ENCODE peak calls at places on chromosomes 4 and X, in four cellular contexts. L is H9, V is IMR-90, D is neuronal stem cell. G is an unnamed sample.

GRCh38 chr4:92235741-92236140 is 68.0 kb upstream of the GRID2 start:
- DNase-seq in L (no peak), V (peak; percentile 17), D (no peak), G (no peak)

GRCh38 chr4:182206266-182206665 is 36.9 kb upstream of the TENM3 start:
- DNase-seq in L (no peak), V (no peak), D (no peak), G (no peak)

GRCh38 chrX:45711231-45711630 is 510.6 kb upstream of the DIPK2B start:
- DNase-seq in L (no peak), V (peak; percentile 28), D (no peak), G (peak; percentile 9)

GRCh38 chrX:11470231-11470630 is 177.0 kb downstream of the AMELX start:
- DNase-seq in L (no peak), V (peak; percentile 86), D (no peak), G (no peak)

GRCh38 chrX:87338510-87338909 is 179.1 kb upstream of the KLHL4 start:
- DNase-seq in L (no peak), V (peak; percentile 2), D (peak; percentile 1), G (peak; percentile 26)

GRCh38 chr4:125464146-125464545 is 149.4 kb downstream of the FAT4 start:
- DNase-seq in L (no peak), V (no peak), D (no peak), G (no peak)

GRCh38 chrX:45196701-45197100 is 4.0 kb downstream of the DIPK2B start:
- DNase-seq in L (no peak), V (peak; percentile 61), D (no peak), G (no peak)

GRCh38 chrX:48945517-48946348 is 11.7 kb downstream of the OTUD5 start:
- DNase-seq in L (peak; percentile 63), V (peak; percentile 51), D (no peak), G (peak; percentile 61)

GRCh38 chr4:110071466-110071865 is 126.9 kb downstream of the ELOVL6 start:
- DNase-seq in L (no peak), V (no peak), D (no peak), G (no peak)

GRCh38 chr4:41394362-41394960 is 137.7 kb downstream of the UCHL1 start:
- DNase-seq in L (no peak), V (no peak), D (no peak), G (no peak)

GRCh38 chrX:32749075-32749474 is 462.3 kb downstream of the DMD start:
- DNase-seq in L (no peak), V (no peak), D (no peak), G (no peak)

GRCh38 chrX:119755981-119756533 is 2.3 kb upstream of the SOWAHD start:
- DNase-seq in L (no peak), V (peak; percentile 73), D (no peak), G (peak; percentile 80)

GRCh38 chrX:10884246-10884645 is 226.9 kb upstream of the HCCS start:
- DNase-seq in L (no peak), V (peak; percentile 56), D (no peak), G (peak; percentile 42)

GRCh38 chr4:98603683-98604573 is 54.5 kb downstream of the TSPAN5 start:
- DNase-seq in L (no peak), V (peak; percentile 71), D (no peak), G (peak; percentile 61)

GRCh38 chr4:128228021-128228571 is 59.5 kb downstream of the PGRMC2 start:
- DNase-seq in L (no peak), V (no peak), D (no peak), G (no peak)

GRCh38 chr4:166092797-166093196 is 219.8 kb downstream of the TLL1 start:
- DNase-seq in L (no peak), V (no peak), D (no peak), G (no peak)

GRCh38 chr4:137861682-137862081 is 329.4 kb upstream of the PCDH18 start:
- DNase-seq in L (no peak), V (peak; percentile 29), D (no peak), G (peak; percentile 24)

GRCh38 chrX:154030715-154031305 is 11.1 kb upstream of the IRAK1 start:
- DNase-seq in L (no peak), V (no peak), D (no peak), G (no peak)

GRCh38 chr4:156774422-156774821 is 197.2 kb downstream of the PDGFC start:
- DNase-seq in L (no peak), V (peak; percentile 96), D (no peak), G (peak; percentile 94)

GRCh38 chr4:71538528-71538927 is 199.7 kb downstream of the SLC4A4 start:
- DNase-seq in L (no peak), V (no peak), D (no peak), G (peak; percentile 13)

GRCh38 chr4:42515156-42515884 is 118.0 kb downstream of the SHISA3 start:
- DNase-seq in L (no peak), V (peak; percentile 1), D (no peak), G (peak; percentile 3)

GRCh38 chr4:151176711-151177110 is 77.3 kb downstream of the RPS3A start:
- DNase-seq in L (no peak), V (no peak), D (no peak), G (no peak)

GRCh38 chr4:174225247-174226054 is 58.0 kb downstream of the FBXO8 start:
- DNase-seq in L (no peak), V (no peak), D (no peak), G (no peak)

GRCh38 chr4:185958094-185958493 is 110.9 kb upstream of the TLR3 start:
- DNase-seq in L (no peak), V (no peak), D (no peak), G (no peak)

GRCh38 chr4:108058685-108059440 is 69.2 kb downstream of the HADH start:
- DNase-seq in L (no peak), V (peak; percentile 70), D (no peak), G (peak; percentile 94)

GRCh38 chr4:59597536-59598232 is 1602.4 kb upstream of the ADGRL3 start:
- DNase-seq in L (no peak), V (no peak), D (no peak), G (peak; percentile 13)

GRCh38 chr4:122784261-122784660 is 42.4 kb upstream of the FGF2 start:
- DNase-seq in L (no peak), V (no peak), D (no peak), G (no peak)

GRCh38 chrX:113275769-113276168 is 435.1 kb upstream of the AMOT start:
- DNase-seq in L (no peak), V (no peak), D (no peak), G (no peak)

GRCh38 chr4:123478859-123479345 is 82.3 kb downstream of the SPRY1 start:
- DNase-seq in L (no peak), V (peak; percentile 49), D (no peak), G (peak; percentile 90)

GRCh38 chr4:143417679-143418403 is 81.2 kb downstream of the GAB1 start:
- DNase-seq in L (no peak), V (no peak), D (no peak), G (no peak)

GRCh38 chrX:18351774-18352173 is 2.7 kb downstream of the SCML2 start:
- DNase-seq in L (no peak), V (no peak), D (no peak), G (no peak)

GRCh38 chrX:18353931-18354368 is 538 bp downstream of the SCML2 start:
- DNase-seq in L (peak; percentile 54), V (no peak), D (peak; percentile 11), G (no peak)

DNA sequence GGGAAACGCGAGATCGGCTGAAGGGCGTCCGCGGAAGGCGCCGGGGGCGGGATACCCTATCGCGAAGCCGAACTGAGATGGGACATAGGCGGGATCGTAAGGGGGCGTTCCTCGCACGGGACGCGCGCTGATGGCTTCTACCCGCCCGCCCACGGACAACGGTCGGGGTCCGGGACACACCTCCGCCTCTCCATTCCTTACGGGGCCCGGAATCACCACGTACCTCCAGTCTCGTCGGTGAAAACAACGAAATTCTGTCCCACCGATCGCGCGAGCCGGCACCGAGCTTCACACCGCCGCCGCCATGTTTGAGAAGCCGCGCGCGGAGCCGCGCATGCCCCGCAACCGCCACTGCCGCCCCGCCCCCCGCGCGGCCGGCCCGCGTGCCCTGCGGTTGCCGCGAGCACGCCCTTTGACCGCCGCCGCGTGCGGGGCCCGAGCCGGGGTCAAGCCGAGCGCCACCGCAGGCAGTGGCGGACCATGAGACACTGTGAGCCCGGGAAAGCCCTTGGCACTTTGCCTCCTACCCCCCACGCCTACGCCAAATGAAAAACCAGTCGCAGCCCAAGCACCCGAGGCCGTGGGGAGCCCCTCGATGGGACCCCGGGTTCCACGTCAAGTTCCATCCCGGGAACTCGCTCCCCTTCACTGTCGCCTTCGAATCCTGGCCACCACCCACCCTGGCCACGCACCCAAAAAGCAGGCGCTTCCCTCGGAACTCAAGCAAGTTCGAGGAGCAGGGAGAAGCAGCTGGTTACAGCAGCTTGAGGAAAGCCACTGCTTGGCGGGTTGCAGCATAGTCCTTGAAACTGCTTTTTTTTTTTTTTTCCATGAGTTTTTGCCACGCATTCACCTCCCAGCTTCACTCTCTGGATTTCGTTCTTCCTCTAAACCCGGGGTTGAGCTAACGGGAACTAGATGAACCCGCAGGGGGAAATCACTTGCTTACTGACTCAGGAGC is at the start of gene SCML2:
- DNase-seq in L (peak; percentile 34), V (peak; percentile 21), D (peak; percentile 36), G (peak; percentile 33)
- H4K8ac ChIP-seq in L (no peak within 1 kb of the TSS), V (peak within 1 kb of the TSS; percentile 69), D (no peak within 1 kb of the TSS), G (no peak within 1 kb of the TSS)

DNA sequence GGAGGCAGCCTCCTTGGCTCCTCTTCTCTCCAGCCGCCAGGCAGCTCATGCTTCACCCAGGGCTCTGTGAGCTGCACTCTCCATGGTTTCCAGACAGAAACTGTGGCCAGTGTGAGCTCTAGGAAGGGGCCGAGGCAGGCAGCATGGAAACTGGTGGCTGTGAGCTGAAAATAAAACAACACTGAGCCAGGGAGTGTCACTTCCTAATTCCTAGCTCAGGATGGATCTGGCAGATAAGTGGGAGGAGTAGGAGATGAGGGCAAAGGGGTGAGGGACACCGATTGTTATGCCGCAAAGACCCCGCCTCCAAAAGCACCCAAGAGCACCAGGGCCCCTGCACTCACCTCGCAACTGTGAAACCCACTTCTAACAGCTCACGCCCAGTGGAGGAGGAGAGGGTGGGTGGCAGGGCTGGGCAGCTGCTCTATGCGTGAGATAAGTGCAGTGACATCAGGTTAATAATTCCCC is 69.8 kb downstream of the FHDC1 start:
- DNase-seq in L (no peak), V (no peak), D (no peak), G (no peak)
- H4K8ac ChIP-seq in L (no peak overlapping the region), V (no peak overlapping the region), D (no peak overlapping the region), G (no peak overlapping the region)

GRCh38 chrX:47556045-47556623 is 4.9 kb upstream of the ARAF start:
- DNase-seq in L (peak; percentile 93), V (peak; percentile 92), D (peak; percentile 67), G (peak; percentile 92)
- H4K8ac ChIP-seq in L (no peak overlapping the region), V (peak overlapping the region; percentile 91), D (peak overlapping the region; percentile 17), G (peak overlapping the region; percentile 90)

GRCh38 chrX:93673056-93673868 is at the start of gene NAP1L3:
- DNase-seq in L (peak; percentile 92), V (peak; percentile 44), D (peak; percentile 71), G (peak; percentile 75)

DNA sequence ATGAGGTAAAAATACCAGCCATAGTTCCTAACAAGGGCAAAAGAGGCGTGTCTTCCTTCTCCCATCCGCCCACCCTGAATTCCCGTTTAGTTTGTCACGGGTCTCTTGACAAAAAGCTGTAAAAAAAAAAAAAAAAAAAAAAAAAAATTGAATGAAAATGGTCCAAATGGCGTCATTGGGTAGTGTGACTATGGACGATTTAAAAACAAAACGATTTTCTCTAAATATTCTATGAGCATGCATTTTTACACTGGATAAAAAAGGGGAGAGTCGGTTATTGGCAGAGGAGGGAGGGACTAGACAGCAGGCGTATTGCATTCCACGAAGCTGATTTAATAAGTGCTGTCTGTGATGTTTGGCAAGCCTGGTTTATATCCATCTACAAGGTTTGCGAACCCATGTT is at the start of gene FAM133A:
- DNase-seq in L (no peak), V (peak; percentile 4), D (no peak), G (peak; percentile 39)
- H4K8ac ChIP-seq in L (no peak within 1 kb of the TSS), V (no peak within 1 kb of the TSS), D (no peak within 1 kb of the TSS), G (peak within 1 kb of the TSS; percentile 28)